ENCODE peak calls at places on chromosome 19, in ten cellular contexts. Q is lower leg skin; U is right atrium auricular region; B is iris pigment epithelial cell; W is neuronal stem cell; X is cardiac fibroblast; E is NCI-H1105; Y is heart left ventricle; R is amniotic epithelial cell; G is stimulated activated CD4-positive, alpha-beta T cell treated with anti-CD3 and anti-CD28 coated beads, Interleukin-12 subunit alpha, Interleukin-12 subunit beta, amount 100 ng/mL, for 4 hours. L is an unnamed sample.
A peak's percentile ranks its signal among the peaks of the same experiment; 100 is the strongest.

GRCh38 chr19:44750713-44751112 is 2.2 kb downstream of the BCL3 start:
- DNase-seq in G (no peak), W (no peak), E (no peak), B (no peak), Y (no peak), Q (no peak), R (no peak), X (no peak), U (no peak), L (no peak)

GRCh38 chr19:36972594-36972993 is 56.5 kb downstream of the ZNF568 start:
- DNase-seq in E (no peak), Y (no peak), U (no peak), B (no peak), R (no peak), X (no peak), G (no peak), Q (no peak), W (no peak), L (no peak)

GRCh38 chr19:9757544-9758501 is 10.7 kb downstream of the ZNF846 start:
- DNase-seq in G (no peak), E (no peak), W (no peak), B (no peak), Y (no peak), Q (no peak), X (peak; percentile 7), R (peak; percentile 35), U (no peak), L (no peak)

GRCh38 chr19:48466571-48467325 is 2.4 kb upstream of the CYTH2 start:
- DNase-seq in X (peak; percentile 73), Y (no peak), Q (no peak), G (no peak), B (peak; percentile 63), R (peak; percentile 55), E (peak; percentile 42), W (no peak), U (no peak), L (no peak)

GRCh38 chr19:44552324-44552723 is 22.8 kb upstream of the CEACAM20 start:
- DNase-seq in X (peak; percentile 53), Y (no peak), R (no peak), Q (no peak), E (no peak), G (peak; percentile 5), B (peak; percentile 28), W (no peak), U (peak; percentile 42), L (peak; percentile 82)

GRCh38 chr19:18644144-18645034 is 7.6 kb downstream of the KLHL26 start:
- DNase-seq in W (no peak), G (no peak), Y (no peak), R (no peak), B (no peak), U (no peak), Q (no peak), E (no peak), X (peak; percentile 43), L (no peak)

GRCh38 chr19:13778847-13779246 is 4.6 kb downstream of the C19orf53 start:
- DNase-seq in Y (no peak), B (no peak), G (no peak), E (no peak), X (no peak), Q (no peak), W (no peak), R (no peak), U (no peak), L (no peak)

GRCh38 chr19:1074512-1075283 is 7.7 kb downstream of the ARHGAP45 start:
- DNase-seq in Q (peak; percentile 68), U (peak; percentile 68), Y (peak; percentile 78), G (peak; percentile 87), B (no peak), E (peak; percentile 87), X (no peak), W (no peak), R (no peak), L (no peak)

GRCh38 chr19:58261968-58262921 is 16.5 kb upstream of the ZNF8 start:
- DNase-seq in X (peak; percentile 29), Y (no peak), R (peak; percentile 25), Q (no peak), G (no peak), B (no peak), W (no peak), U (no peak), E (no peak), L (no peak)

GRCh38 chr19:3365447-3366103 is 808 bp upstream of the NFIC start:
- DNase-seq in E (peak; percentile 47), B (peak; percentile 70), W (no peak), Q (peak; percentile 73), X (peak; percentile 69), Y (peak; percentile 76), R (peak; percentile 67), U (peak; percentile 89), G (no peak), L (no peak)

GRCh38 chr19:8585894-8586750 is 8.9 kb upstream of the MYO1F start:
- DNase-seq in Y (no peak), B (peak; percentile 25), G (peak; percentile 53), E (peak; percentile 20), Q (no peak), R (peak; percentile 44), W (peak; percentile 58), X (peak; percentile 44), U (no peak), L (peak; percentile 85)

GRCh38 chr19:6267552-6268381 is 12.0 kb downstream of the MLLT1 start:
- DNase-seq in E (no peak), B (no peak), R (no peak), Q (no peak), U (no peak), Y (no peak), W (no peak), G (no peak), X (no peak), L (no peak)

GRCh38 chr19:28264556-28264955 is 948.4 kb downstream of the UQCRFS1 start:
- DNase-seq in E (peak; percentile 62), R (no peak), U (no peak), X (no peak), Q (no peak), Y (no peak), W (no peak), G (no peak), B (no peak), L (no peak)

GRCh38 chr19:48461982-48462655 is 6.7 kb downstream of the KCNJ14 start:
- DNase-seq in B (no peak), Q (no peak), R (peak; percentile 24), G (no peak), E (no peak), X (no peak), U (no peak), Y (no peak), W (no peak), L (no peak)

GRCh38 chr19:4795400-4795799 is 3.9 kb downstream of the FEM1A start:
- DNase-seq in B (peak; percentile 19), G (no peak), Y (no peak), Q (no peak), X (no peak), R (no peak), U (no peak), W (no peak), E (no peak), L (no peak)

GRCh38 chr19:5097331-5097930 is 128.5 kb downstream of the KDM4B start:
- DNase-seq in G (no peak), Y (no peak), U (no peak), Q (no peak), W (no peak), X (no peak), E (no peak), B (no peak), R (no peak), L (no peak)

GRCh38 chr19:2962018-2962670 is 15.2 kb upstream of the TLE6 start:
- DNase-seq in Y (no peak), X (peak; percentile 92), B (peak; percentile 46), W (peak; percentile 90), U (peak; percentile 70), R (peak; percentile 64), E (peak; percentile 66), Q (peak; percentile 83), G (peak; percentile 11), L (peak; percentile 59)

GRCh38 chr19:3907626-3908265 is 25.1 kb upstream of the NMRK2 start:
- DNase-seq in U (no peak), R (no peak), G (no peak), E (no peak), Q (no peak), Y (no peak), W (no peak), X (no peak), B (no peak), L (no peak)

GRCh38 chr19:5572556-5573286 is 5.0 kb upstream of the TINCR start:
- DNase-seq in Y (no peak), W (no peak), G (no peak), X (no peak), R (no peak), U (no peak), E (no peak), Q (no peak), B (no peak), L (no peak)

GRCh38 chr19:6709549-6709948 is 10.9 kb downstream of the C3 start:
- DNase-seq in E (no peak), Q (no peak), Y (no peak), R (no peak), B (no peak), U (no peak), X (no peak), W (no peak), G (no peak), L (no peak)

GRCh38 chr19:17576758-17577532 is 21.5 kb downstream of the COLGALT1 start:
- DNase-seq in E (no peak), R (peak; percentile 74), X (peak; percentile 45), Y (no peak), U (no peak), G (peak; percentile 15), Q (peak; percentile 37), B (peak; percentile 85), W (peak; percentile 84), L (peak; percentile 99)

GRCh38 chr19:1813197-1813836 is 1.2 kb upstream of the ATP8B3 start:
- DNase-seq in W (no peak), Q (no peak), G (no peak), X (no peak), B (no peak), R (no peak), Y (peak; percentile 38), E (no peak), U (no peak), L (no peak)

GRCh38 chr19:11242864-11243797 is 3.7 kb downstream of the ANGPTL8 start:
- DNase-seq in W (peak; percentile 83), R (peak; percentile 69), B (peak; percentile 79), E (peak; percentile 66), G (peak; percentile 90), U (peak; percentile 93), Q (peak; percentile 79), X (peak; percentile 87), Y (peak; percentile 94), L (peak; percentile 97)

GRCh38 chr19:38875656-38876345 is 2.3 kb downstream of the RINL start:
- DNase-seq in U (no peak), R (no peak), E (no peak), Q (no peak), X (no peak), Y (no peak), W (no peak), B (no peak), G (no peak), L (no peak)

GRCh38 chr19:46608581-46609345 is 7.6 kb downstream of the CALM3 start:
- DNase-seq in U (no peak), Q (no peak), B (no peak), E (no peak), Y (peak; percentile 24), W (no peak), X (no peak), G (no peak), R (no peak), L (no peak)

GRCh38 chr19:3608750-3609322 is 2.2 kb upstream of the TBXA2R start:
- DNase-seq in Y (peak; percentile 74), X (no peak), B (no peak), E (no peak), W (no peak), Q (no peak), U (no peak), R (no peak), G (no peak), L (no peak)

GRCh38 chr19:34733266-34733825 is 697 bp upstream of the ZNF181 start:
- DNase-seq in X (no peak), E (peak; percentile 34), W (no peak), Y (peak; percentile 64), R (no peak), G (no peak), B (no peak), U (peak; percentile 79), Q (peak; percentile 53), L (no peak)

GRCh38 chr19:940591-941291 is 14.9 kb downstream of the ARID3A start:
- DNase-seq in U (peak; percentile 65), E (peak; percentile 96), Y (peak; percentile 69), Q (peak; percentile 76), R (no peak), B (no peak), W (no peak), G (peak; percentile 61), X (no peak), L (no peak)